ENCODE peak calls at places on chromosomes 4 and X, in ten cellular contexts. G, K, J, P, R, A, O, E, W and L are unnamed samples.

GRCh38 chrX:10173331-10173900 is 16.6 kb downstream of the CLCN4 start:
- DNase-seq in G (peak), K (no peak), J (peak), P (peak), R (peak), A (no peak), O (peak), E (no peak), W (peak), L (peak)

GRCh38 chr4:72631296-72631695 is 62.3 kb upstream of the ADAMTS3 start:
- DNase-seq in G (peak), K (no peak), J (no peak), P (peak), R (peak), A (no peak), O (peak), E (no peak), W (no peak), L (peak)

GRCh38 chr4:153151535-153152452 is 52.4 kb upstream of the TRIM2 start:
- DNase-seq in G (peak), K (peak), J (no peak), P (peak), R (peak), A (no peak), O (peak), E (no peak), W (peak), L (no peak)

GRCh38 chr4:168177546-168178149 is 85.3 kb downstream of the ANXA10 start:
- DNase-seq in G (no peak), K (no peak), J (no peak), P (no peak), R (no peak), A (peak), O (no peak), E (no peak), W (peak), L (no peak)

GRCh38 chr4:149896428-149896827 is 80.8 kb upstream of the IQCM start:
- DNase-seq in G (peak), K (no peak), J (no peak), P (peak), R (peak), A (no peak), O (peak), E (no peak), W (peak), L (no peak)

GRCh38 chrX:130994671-130995070 is 63.5 kb upstream of the ARHGAP36 start:
- DNase-seq in G (peak), K (no peak), J (peak), P (peak), R (peak), A (no peak), O (peak), E (no peak), W (peak), L (no peak)

GRCh38 chr4:86496094-86497060 is 97.7 kb upstream of the PTPN13 start:
- DNase-seq in G (peak), K (no peak), J (no peak), P (peak), R (peak), A (no peak), O (peak), E (no peak), W (peak), L (no peak)

GRCh38 chr4:97851115-97851514 is 292.2 kb downstream of the STPG2 start:
- DNase-seq in G (no peak), K (no peak), J (no peak), P (no peak), R (no peak), A (no peak), O (no peak), E (no peak), W (no peak), L (no peak)

GRCh38 chr4:91904556-91904955 is 399.2 kb upstream of the GRID2 start:
- DNase-seq in G (no peak), K (no peak), J (no peak), P (no peak), R (no peak), A (no peak), O (no peak), E (no peak), W (no peak), L (no peak)

GRCh38 chr4:30815685-30816084 is 95.5 kb downstream of the PCDH7 start:
- DNase-seq in G (no peak), K (no peak), J (no peak), P (no peak), R (no peak), A (no peak), O (no peak), E (no peak), W (no peak), L (no peak)

GRCh38 chrX:38009641-38010040 is 3.3 kb downstream of the SYTL5 start:
- DNase-seq in G (no peak), K (no peak), J (no peak), P (no peak), R (no peak), A (no peak), O (no peak), E (no peak), W (no peak), L (no peak)

GRCh38 chr4:7747062-7747385 is 192.6 kb downstream of the AFAP1 start:
- DNase-seq in G (no peak), K (no peak), J (no peak), P (no peak), R (no peak), A (no peak), O (no peak), E (no peak), W (no peak), L (no peak)

GRCh38 chr4:165301833-165302232 is 25.6 kb upstream of the MSMO1 start:
- DNase-seq in G (peak), K (no peak), J (no peak), P (peak), R (peak), A (no peak), O (peak), E (no peak), W (peak), L (no peak)

GRCh38 chr4:102629686-102630085 is 128.5 kb downstream of the NFKB1 start:
- DNase-seq in G (no peak), K (no peak), J (no peak), P (no peak), R (no peak), A (no peak), O (no peak), E (no peak), W (no peak), L (no peak)

GRCh38 chrX:134948333-134949241 is 42.2 kb upstream of the SMIM10 start:
- DNase-seq in G (peak), K (no peak), J (no peak), P (peak), R (peak), A (peak), O (peak), E (no peak), W (peak), L (no peak)

GRCh38 chr4:31086771-31087330 is 366.7 kb downstream of the PCDH7 start:
- DNase-seq in G (no peak), K (no peak), J (no peak), P (no peak), R (no peak), A (no peak), O (no peak), E (no peak), W (no peak), L (no peak)

GRCh38 chr4:73816814-73817213 is 19.7 kb upstream of the CXCL6 start:
- DNase-seq in G (peak), K (no peak), J (no peak), P (peak), R (peak), A (no peak), O (peak), E (no peak), W (no peak), L (peak)

GRCh38 chrX:65726708-65727107 is 59.3 kb downstream of the MSN start:
- DNase-seq in G (no peak), K (no peak), J (no peak), P (no peak), R (no peak), A (no peak), O (no peak), E (no peak), W (no peak), L (no peak)

GRCh38 chr4:8157944-8158709 is 486 bp downstream of the ABLIM2 start:
- DNase-seq in G (no peak), K (no peak), J (no peak), P (no peak), R (peak), A (no peak), O (no peak), E (no peak), W (no peak), L (no peak)

GRCh38 chr4:22162454-22162853 is 213.9 kb upstream of the KCNIP4 start:
- DNase-seq in G (no peak), K (no peak), J (no peak), P (no peak), R (no peak), A (no peak), O (no peak), E (no peak), W (no peak), L (no peak)

GRCh38 chrX:134236690-134237362 is at the start of gene CCDC160:
- DNase-seq in G (no peak), K (peak), J (no peak), P (peak), R (peak), A (peak), O (peak), E (no peak), W (peak), L (no peak)

GRCh38 chr4:81215936-81216335 is 914 bp upstream of the PRKG2 start:
- DNase-seq in G (no peak), K (no peak), J (no peak), P (peak), R (no peak), A (no peak), O (no peak), E (no peak), W (no peak), L (no peak)

GRCh38 chrX:51395807-51396728 is 63.4 kb downstream of the NUDT10 start:
- DNase-seq in G (no peak), K (no peak), J (no peak), P (peak), R (no peak), A (no peak), O (no peak), E (no peak), W (no peak), L (no peak)

GRCh38 chr4:69708211-69708610 is 52.2 kb downstream of the SULT1B1 start:
- DNase-seq in G (no peak), K (no peak), J (no peak), P (peak), R (no peak), A (no peak), O (no peak), E (no peak), W (no peak), L (no peak)

GRCh38 chr4:40651280-40651679 is 21.6 kb upstream of the RBM47 start:
- DNase-seq in G (no peak), K (no peak), J (no peak), P (no peak), R (no peak), A (no peak), O (no peak), E (no peak), W (no peak), L (no peak)

GRCh38 chrX:129720741-129721140 is 18.0 kb upstream of the XPNPEP2 start:
- DNase-seq in G (no peak), K (no peak), J (no peak), P (no peak), R (no peak), A (no peak), O (no peak), E (no peak), W (no peak), L (no peak)

GRCh38 chr4:1029536-1029935 is 18.1 kb downstream of the FGFRL1 start:
- DNase-seq in G (no peak), K (no peak), J (no peak), P (no peak), R (no peak), A (no peak), O (no peak), E (no peak), W (no peak), L (no peak)

GRCh38 chr4:14906805-14907204 is 95.5 kb upstream of the CPEB2 start:
- DNase-seq in G (no peak), K (no peak), J (no peak), P (no peak), R (no peak), A (no peak), O (no peak), E (no peak), W (no peak), L (no peak)

GRCh38 chr4:41339812-41340809 is 83.4 kb downstream of the UCHL1 start:
- DNase-seq in G (peak), K (no peak), J (no peak), P (peak), R (peak), A (no peak), O (no peak), E (no peak), W (no peak), L (no peak)

GRCh38 chrX:13463608-13464007 is 105.8 kb upstream of the EGFL6 start:
- DNase-seq in G (peak), K (no peak), J (no peak), P (peak), R (peak), A (no peak), O (peak), E (no peak), W (peak), L (peak)

GRCh38 chrX:147853701-147854100 is 58.0 kb upstream of the FMR1 start:
- DNase-seq in G (no peak), K (no peak), J (no peak), P (no peak), R (no peak), A (no peak), O (no peak), E (no peak), W (no peak), L (no peak)

GRCh38 chr4:132818091-132818490 is 331.0 kb upstream of the PCDH10 start:
- DNase-seq in G (no peak), K (no peak), J (peak), P (no peak), R (peak), A (no peak), O (no peak), E (no peak), W (no peak), L (no peak)

GRCh38 chr4:2943364-2944090 is 19.7 kb downstream of the NOP14 start:
- DNase-seq in G (no peak), K (no peak), J (no peak), P (no peak), R (no peak), A (no peak), O (no peak), E (no peak), W (no peak), L (no peak)

GRCh38 chrX:114508836-114509235 is 75.0 kb upstream of the HTR2C start:
- DNase-seq in G (no peak), K (no peak), J (no peak), P (no peak), R (no peak), A (no peak), O (no peak), E (no peak), W (no peak), L (no peak)

GRCh38 chrX:110699109-110699508 is 96.5 kb downstream of the CHRDL1 start:
- DNase-seq in G (no peak), K (no peak), J (no peak), P (no peak), R (peak), A (no peak), O (no peak), E (no peak), W (no peak), L (no peak)

GRCh38 chr4:107760281-107760947 is 40.4 kb upstream of the PAPSS1 start:
- DNase-seq in G (peak), K (no peak), J (no peak), P (peak), R (no peak), A (peak), O (no peak), E (no peak), W (peak), L (no peak)

GRCh38 chr4:4843651-4844291 is 15.7 kb upstream of the MSX1 start:
- DNase-seq in G (no peak), K (no peak), J (no peak), P (no peak), R (no peak), A (no peak), O (no peak), E (peak), W (no peak), L (no peak)

GRCh38 chrX:3520458-3520857 is 174.0 kb upstream of the MXRA5 start:
- DNase-seq in G (no peak), K (no peak), J (no peak), P (no peak), R (no peak), A (no peak), O (no peak), E (no peak), W (no peak), L (no peak)

GRCh38 chrX:40077176-40077575 is 20.6 kb downstream of the BCOR start:
- DNase-seq in G (no peak), K (no peak), J (no peak), P (no peak), R (no peak), A (no peak), O (no peak), E (no peak), W (no peak), L (no peak)

DNA sequence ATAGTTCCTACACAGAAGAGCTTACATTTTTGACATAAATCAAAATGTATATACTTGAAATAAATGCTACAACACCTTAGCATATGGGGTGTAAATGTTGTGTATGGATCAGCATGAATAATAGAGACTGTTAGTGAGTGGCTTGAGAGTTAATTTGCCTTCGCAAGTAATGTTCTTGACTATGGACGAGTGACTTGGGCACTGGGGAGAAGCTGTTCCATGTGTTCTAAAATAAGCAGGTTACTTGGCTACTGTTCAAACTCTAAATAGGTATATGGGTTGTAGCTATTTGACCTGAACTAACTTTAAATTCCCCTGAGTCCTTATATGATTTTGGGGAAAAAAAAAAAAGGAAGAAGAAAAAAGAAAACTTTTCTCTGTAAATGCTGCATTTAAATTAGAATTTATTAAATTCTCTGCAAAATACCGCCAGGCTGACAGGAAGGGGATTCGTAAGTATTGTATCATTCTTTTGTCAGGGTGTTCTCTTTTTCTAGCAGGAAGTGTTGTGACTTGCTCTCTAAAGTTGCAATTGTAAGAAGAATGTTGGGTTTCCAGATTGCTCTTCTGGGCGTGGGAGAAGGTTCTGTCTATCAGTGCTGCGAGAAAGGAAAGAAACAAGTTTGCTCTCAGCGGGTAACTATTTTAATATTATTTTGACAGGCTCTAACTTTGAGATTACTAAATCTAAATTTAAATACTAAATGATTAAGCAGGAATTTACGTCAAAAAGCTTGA is 32.2 kb downstream of the PLS3 start:
- DNase-seq in G (peak), K (no peak), J (no peak), P (peak), R (peak), A (no peak), O (peak), E (no peak), W (no peak), L (no peak)
- H3K27ac ChIP-seq in G (no peak), K (no peak), J (no peak), P (peak), R (peak), A (no peak), O (peak), E (peak), W (no peak), L (peak)

GRCh38 chr4:37463457-37463856 is 218.9 kb downstream of the NWD2 start:
- DNase-seq in G (no peak), K (no peak), J (peak), P (no peak), R (no peak), A (no peak), O (no peak), E (no peak), W (peak), L (no peak)

GRCh38 chr4:37467223-37467622 is 219.0 kb downstream of the RELL1 start:
- DNase-seq in G (no peak), K (no peak), J (no peak), P (no peak), R (no peak), A (no peak), O (no peak), E (no peak), W (no peak), L (no peak)

GRCh38 chr4:37461801-37462200 is 217.3 kb downstream of the NWD2 start:
- DNase-seq in G (no peak), K (no peak), J (no peak), P (no peak), R (no peak), A (no peak), O (no peak), E (no peak), W (no peak), L (no peak)

GRCh38 chr4:37464373-37464772 is 219.8 kb downstream of the NWD2 start:
- DNase-seq in G (no peak), K (no peak), J (no peak), P (no peak), R (no peak), A (no peak), O (no peak), E (no peak), W (peak), L (no peak)

GRCh38 chr4:37463033-37463432 is 218.5 kb downstream of the NWD2 start:
- DNase-seq in G (no peak), K (no peak), J (no peak), P (no peak), R (no peak), A (no peak), O (no peak), E (no peak), W (no peak), L (no peak)
- H3K27ac ChIP-seq in G (no peak), K (no peak), J (no peak), P (no peak), R (no peak), A (no peak), O (no peak), E (no peak), W (peak), L (no peak)

GRCh38 chr4:139568206-139568969 is 12.4 kb upstream of the SETD7 start:
- DNase-seq in G (no peak), K (peak), J (no peak), P (peak), R (no peak), A (no peak), O (peak), E (no peak), W (no peak), L (peak)
- H3K27ac ChIP-seq in G (no peak), K (peak), J (no peak), P (no peak), R (no peak), A (no peak), O (no peak), E (no peak), W (no peak), L (no peak)

GRCh38 chrX:96684339-96685204 is at the start of gene DIAPH2:
- DNase-seq in G (peak), K (peak), J (peak), P (peak), R (peak), A (peak), O (peak), E (peak), W (peak), L (peak)
- H3K27ac ChIP-seq in G (peak), K (peak), J (no peak), P (no peak), R (peak), A (peak), O (peak), E (peak), W (peak), L (peak)

DNA sequence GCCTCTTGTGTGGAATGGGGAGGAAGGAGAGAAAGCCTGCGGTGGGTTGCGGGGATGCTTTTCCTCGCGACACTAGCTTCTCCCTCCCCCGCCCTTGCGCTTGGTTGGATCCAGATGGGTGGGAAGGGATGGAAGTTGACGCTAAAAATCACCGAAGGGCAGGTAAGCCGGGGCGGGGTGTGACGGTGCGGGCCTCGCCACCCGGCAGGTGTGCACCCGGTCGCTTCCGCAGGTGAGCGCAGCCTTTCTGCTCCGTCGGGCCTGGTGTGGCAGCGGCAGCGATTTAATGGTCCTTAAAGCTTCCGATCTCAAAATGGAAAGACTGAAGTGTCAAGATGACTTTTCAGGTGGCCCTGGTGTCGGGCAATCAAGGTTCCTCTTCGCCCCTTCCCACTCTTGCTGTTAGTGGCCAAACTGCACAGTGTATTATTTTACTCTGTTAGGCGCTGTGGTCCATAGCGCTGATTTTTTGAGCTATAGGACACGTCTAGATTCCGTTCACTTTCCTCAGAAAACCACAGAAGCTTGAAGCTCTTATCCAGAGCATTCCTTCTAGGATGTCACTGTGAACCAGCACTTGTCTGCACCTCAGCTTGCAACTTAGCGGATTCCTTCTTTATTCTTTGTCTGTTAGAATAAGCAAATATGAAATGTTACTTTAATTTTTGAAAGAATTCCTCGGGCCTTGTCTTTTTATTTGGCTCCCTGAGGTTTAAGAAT is 796 bp downstream of the ENOPH1 start:
- DNase-seq in G (peak), K (no peak), J (no peak), P (peak), R (peak), A (no peak), O (peak), E (no peak), W (peak), L (no peak)
- H3K27ac ChIP-seq in G (peak), K (peak), J (no peak), P (peak), R (peak), A (peak), O (peak), E (peak), W (peak), L (peak)

GRCh38 chr4:76840972-76841473 is 56.9 kb downstream of the SOWAHB start:
- DNase-seq in G (no peak), K (no peak), J (no peak), P (no peak), R (no peak), A (no peak), O (no peak), E (no peak), W (peak), L (no peak)
- H3K27ac ChIP-seq in G (no peak), K (no peak), J (no peak), P (no peak), R (no peak), A (no peak), O (no peak), E (no peak), W (no peak), L (no peak)